ENCODE peak calls at places on chromosomes 7 and 10, in four cellular contexts. P, W, H and V are unnamed samples. For H3K79me2, the result is how much of the 10 kb centered on the place peaks cover.

GRCh38 chr7:151104411-151105235 is 18.3 kb downstream of the AGAP3 start:
- DNase-seq in H (no peak), W (no peak), P (peak), V (no peak)

GRCh38 chr7:112205348-112206237 is 606 bp downstream of the DOCK4 start:
- DNase-seq in W (peak), P (peak), H (no peak), V (peak)

GRCh38 chr7:155884225-155885161 is 72.2 kb upstream of the SHH start:
- DNase-seq in H (no peak), W (no peak), P (no peak), V (no peak)

GRCh38 chr7:125648543-125648942 is 718.9 kb upstream of the POT1 start:
- DNase-seq in W (no peak), H (no peak), P (no peak), V (no peak)

GRCh38 chr7:37943905-37944736 is 23.7 kb downstream of the EPDR1 start:
- DNase-seq in W (no peak), P (no peak), H (peak), V (no peak)

GRCh38 chr10:79052311-79053080 is 16.3 kb upstream of the ZMIZ1 start:
- DNase-seq in H (no peak), P (no peak), W (peak), V (no peak)

GRCh38 chr7:130904031-130904757 is 170.2 kb upstream of the KLF14 start:
- DNase-seq in P (no peak), H (no peak), W (peak), V (peak)

GRCh38 chr7:35909870-35910357 is 109.1 kb downstream of the SEPTIN7 start:
- DNase-seq in W (no peak), H (no peak), P (no peak), V (no peak)

GRCh38 chr7:43625453-43625852 is 42.5 kb downstream of the STK17A start:
- DNase-seq in H (no peak), P (no peak), W (no peak), V (no peak)

GRCh38 chr7:114356133-114356532 is 58.5 kb upstream of the FOXP2 start:
- DNase-seq in W (no peak), P (no peak), H (no peak), V (no peak)

GRCh38 chr10:130300608-130301025 is 164.4 kb downstream of the GLRX3 start:
- DNase-seq in H (no peak), P (no peak), W (no peak), V (no peak)

GRCh38 chr7:683526-684205 is 42.8 kb upstream of the DNAAF5 start:
- DNase-seq in W (no peak), H (no peak), P (no peak), V (no peak)

GRCh38 chr7:111329367-111330234 is 232.7 kb downstream of the IMMP2L start:
- DNase-seq in P (no peak), H (no peak), W (no peak), V (no peak)

GRCh38 chr10:30387646-30388243 is 38.7 kb upstream of the MTPAP start:
- DNase-seq in P (no peak), W (no peak), H (no peak), V (peak)

GRCh38 chr10:44470779-44471178 is 85.9 kb upstream of the CXCL12 start:
- DNase-seq in H (no peak), P (no peak), W (no peak), V (no peak)

GRCh38 chr10:42556931-42557330 is 81.4 kb downstream of the ZNF33B start:
- DNase-seq in P (no peak), H (no peak), W (no peak), V (no peak)

GRCh38 chr10:119370972-119371703 is 163.8 kb downstream of the GRK5 start:
- DNase-seq in H (no peak), P (no peak), W (no peak), V (no peak)

GRCh38 chr10:6072215-6072941 is 10.2 kb upstream of the IL2RA start:
- DNase-seq in P (no peak), H (no peak), W (no peak), V (no peak)

GRCh38 chr10:77810446-77811335 is 115.9 kb downstream of the DLG5 start:
- DNase-seq in W (no peak), H (no peak), P (no peak), V (no peak)

GRCh38 chr7:78224923-78225322 is 426.4 kb downstream of the PHTF2 start:
- DNase-seq in P (no peak), H (no peak), W (no peak), V (no peak)

GRCh38 chr10:28906011-28906411 is 228.7 kb downstream of the BAMBI start:
- DNase-seq in P (no peak), H (no peak), W (no peak), V (no peak)

GRCh38 chr7:84013616-84014240 is 180.9 kb downstream of the SEMA3A start:
- DNase-seq in H (no peak), W (no peak), P (no peak), V (no peak)

GRCh38 chr7:96794063-96794462 is 84.4 kb upstream of the SEM1 start:
- DNase-seq in P (no peak), H (no peak), W (no peak), V (no peak)

GRCh38 chr7:56479748-56480147 is 363.5 kb upstream of the NUPR2 start:
- DNase-seq in H (no peak), W (no peak), P (no peak), V (no peak)

GRCh38 chr7:102432476-102433318 is 678 bp upstream of the ORAI2 start:
- DNase-seq in H (no peak), P (no peak), W (peak), V (no peak)

GRCh38 chr10:58976254-58976653 is 200.2 kb upstream of the PHYHIPL start:
- DNase-seq in W (no peak), H (no peak), P (no peak), V (no peak)

GRCh38 chr10:14184841-14185500 is 145.8 kb downstream of the FRMD4A start:
- DNase-seq in W (peak), P (no peak), H (peak), V (no peak)

GRCh38 chr7:25124485-25125136 is 449 bp downstream of the CYCS start:
- DNase-seq in W (peak), H (no peak), P (no peak), V (no peak)

GRCh38 chr10:55146032-55146431 is 345.0 kb upstream of the PCDH15 start:
- DNase-seq in P (no peak), H (no peak), W (no peak), V (no peak)

GRCh38 chr10:125629758-125630376 is 53.1 kb downstream of the TEX36 start:
- DNase-seq in H (no peak), W (peak), P (no peak), V (peak)

GRCh38 chr7:123367508-123368122 is 166.8 kb downstream of the IQUB start:
- DNase-seq in H (peak), W (peak), P (no peak), V (peak)

GRCh38 chr10:133012573-133013359 is 70.4 kb upstream of the CFAP46 start:
- DNase-seq in P (no peak), W (peak), H (no peak), V (no peak)

GRCh38 chr7:45084336-45084735 is 4.4 kb downstream of the NACAD start:
- DNase-seq in H (no peak), W (no peak), P (no peak), V (no peak)

GRCh38 chr10:33772370-33773331 is 438.2 kb upstream of the NRP1 start:
- DNase-seq in W (no peak), P (no peak), H (no peak), V (no peak)

GRCh38 chr10:92942226-92942625 is 93.9 kb downstream of the EXOC6 start:
- DNase-seq in W (no peak), P (no peak), H (no peak), V (no peak)

GRCh38 chr7:139711991-139712753 is 65.6 kb downstream of the HIPK2 start:
- DNase-seq in P (no peak), W (no peak), H (no peak), V (no peak)

DNA sequence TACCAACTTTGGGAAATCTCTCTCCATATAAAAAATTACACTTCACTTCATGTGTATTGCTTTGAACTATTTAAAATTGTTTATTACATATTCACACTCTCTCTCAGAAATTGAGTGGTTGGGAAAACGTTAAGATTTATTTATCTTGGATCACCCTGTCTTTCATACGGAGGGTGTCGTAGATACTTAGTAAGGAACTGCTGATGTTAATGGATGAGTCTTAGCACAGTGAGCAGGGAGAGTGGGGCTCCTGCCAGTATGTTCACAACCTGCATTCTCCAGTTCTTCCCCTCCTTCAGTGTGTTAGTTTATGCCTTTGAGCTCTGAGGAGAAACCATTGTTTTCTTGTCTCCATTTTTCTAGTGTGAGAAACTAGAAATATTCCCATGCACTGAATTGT is 67.1 kb downstream of the CDK14 start:
- DNase-seq in H (no peak), W (no peak), P (no peak), V (no peak)
- H3K79me2 ChIP-seq in H (under half), W (under half), P (under half), V (under half)

GRCh38 chr7:121562274-121562673 is 166.2 kb upstream of the FAM3C start:
- DNase-seq in W (no peak), P (no peak), H (no peak), V (no peak)
- TF ChIP-seq EGR1 in W (no peak), P (no peak), H (no peak), V (no peak)

DNA sequence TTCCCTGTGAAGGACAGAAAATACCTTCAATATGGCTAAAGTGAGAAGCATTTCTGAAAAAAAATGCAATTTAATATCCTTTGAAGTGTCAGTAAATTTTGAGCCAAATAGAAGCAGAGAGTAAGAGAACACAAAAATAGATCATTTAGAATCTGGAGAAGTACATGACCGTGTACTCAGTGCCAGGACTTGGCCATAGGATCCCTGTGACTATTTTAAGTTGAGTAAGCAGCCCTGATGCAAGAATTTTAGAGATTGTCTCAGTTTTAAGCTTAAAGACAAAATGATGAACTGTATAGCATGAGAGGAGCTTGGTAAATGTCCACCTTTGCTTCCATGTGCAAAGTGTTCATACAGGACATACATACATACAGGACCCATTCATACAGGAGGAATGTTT is 2.5 kb downstream of the PTER start:
- DNase-seq in W (no peak), P (no peak), H (no peak), V (no peak)
- H3K4me2 ChIP-seq in W (no peak), P (no peak), H (peak), V (peak)

DNA sequence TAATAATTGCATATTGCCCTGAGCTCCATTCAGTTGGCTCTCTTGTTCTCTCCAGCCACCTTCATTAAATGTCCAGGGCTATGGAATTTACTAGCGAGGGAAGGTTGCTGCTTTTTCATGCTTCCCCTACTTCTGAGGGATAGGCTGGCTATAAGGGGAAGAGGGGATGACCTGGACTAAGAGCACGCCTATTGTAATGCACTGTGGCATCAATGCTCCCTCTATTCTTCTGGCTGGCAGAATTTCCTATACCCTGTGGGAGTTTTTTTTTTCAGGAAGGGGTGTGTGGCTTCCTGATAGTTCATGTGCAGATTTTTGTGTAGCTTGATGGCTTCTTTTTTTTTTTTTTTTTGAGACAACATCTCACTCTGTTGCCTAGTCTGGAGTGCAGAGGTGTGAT is 155.8 kb downstream of the SND1 start:
- DNase-seq in P (no peak), W (no peak), H (no peak), V (no peak)
- H3K79me2 ChIP-seq in P (half or more), W (half or more), H (under half), V (half or more)

GRCh38 chr10:11875499-11876281 is 52.5 kb downstream of the PROSER2 start:
- DNase-seq in H (no peak), W (peak), P (no peak), V (peak)
- TF ChIP-seq EGR1 in H (no peak), W (no peak), P (no peak), V (no peak)